ENCODE peak calls at places on chromosomes 5 and 9, in five cellular contexts. H is Caki2, M is AG08396, X is ACHN, T is Peyer's patch. L is an unnamed sample.

GRCh38 chr9:92463989-92464388 is 18.3 kb downstream of the ASPN start:
- DNase-seq in T (no peak), X (no peak), M (peak), H (no peak), L (no peak)

GRCh38 chr5:142290574-142291299 is 34.1 kb downstream of the SPRY4 start:
- DNase-seq in M (no peak), T (no peak), H (no peak), X (no peak), L (no peak)

GRCh38 chr9:117293199-117294114 is 121.4 kb downstream of the ASTN2 start:
- DNase-seq in T (no peak), H (no peak), M (no peak), X (no peak), L (no peak)

GRCh38 chr5:8060235-8061139 is 191.5 kb downstream of the MTRR start:
- DNase-seq in X (no peak), M (no peak), T (no peak), H (no peak), L (no peak)

GRCh38 chr9:125440411-125440810 is 178.8 kb downstream of the GAPVD1 start:
- DNase-seq in X (no peak), M (no peak), H (no peak), T (no peak), L (no peak)

GRCh38 chr5:154110781-154111180 is 72.0 kb downstream of the MFAP3 start:
- DNase-seq in M (no peak), X (no peak), T (no peak), H (no peak), L (no peak)

GRCh38 chr5:14672508-14673394 is 8.2 kb downstream of the OTULIN start:
- DNase-seq in X (peak), T (no peak), M (peak), H (no peak), L (no peak)

GRCh38 chr9:9754186-9754585 is 858.6 kb downstream of the PTPRD start:
- DNase-seq in X (peak), T (no peak), H (peak), M (no peak), L (no peak)

GRCh38 chr5:36457511-36458260 is 148.7 kb upstream of the SLC1A3 start:
- DNase-seq in H (peak), M (no peak), X (no peak), T (no peak), L (no peak)

GRCh38 chr5:109485030-109485429 is 75.3 kb upstream of the PJA2 start:
- DNase-seq in X (no peak), M (peak), H (no peak), T (peak), L (no peak)

GRCh38 chr9:89880161-89880560 is 275.3 kb downstream of the GADD45G start:
- DNase-seq in X (no peak), H (no peak), T (no peak), M (no peak), L (no peak)

GRCh38 chr9:1495282-1495681 is 445.1 kb downstream of the DMRT2 start:
- DNase-seq in H (no peak), X (no peak), M (no peak), T (no peak), L (no peak)

GRCh38 chr5:80706835-80707447 is 52.2 kb upstream of the DHFR start:
- DNase-seq in M (no peak), H (no peak), T (no peak), X (no peak), L (no peak)

GRCh38 chr5:91848453-91848852 is 465.3 kb upstream of the ARRDC3 start:
- DNase-seq in T (no peak), M (peak), H (peak), X (peak), L (no peak)

GRCh38 chr5:73564644-73565165 is 734 bp downstream of the ANKRA2 start:
- DNase-seq in X (no peak), H (no peak), T (no peak), M (no peak), L (no peak)

GRCh38 chr9:87383341-87384150 is 114.1 kb upstream of the DAPK1 start:
- DNase-seq in T (no peak), M (no peak), H (no peak), X (no peak), L (no peak)

GRCh38 chr5:65803699-65804426 is 81.9 kb downstream of the NLN start:
- DNase-seq in H (no peak), X (no peak), T (no peak), M (no peak), L (peak)

GRCh38 chr9:116154976-116155699 is 1.5 kb downstream of the PAPPA start:
- DNase-seq in M (no peak), H (no peak), T (no peak), X (no peak), L (no peak)

GRCh38 chr9:81683214-81683613 is 6.1 kb downstream of the TLE1 start:
- DNase-seq in T (no peak), M (no peak), X (no peak), H (no peak), L (no peak)

GRCh38 chr5:91141642-91142041 is 241.5 kb downstream of the ARRDC3 start:
- DNase-seq in X (no peak), T (no peak), M (no peak), H (no peak), L (no peak)

L was measured in Jurkat, Clone E6-1.